ENCODE peak calls at places on chromosomes 2 and 18, in five cellular contexts. A is HCT116, P is mammary epithelial cell, H is left ventricle myocardium inferior, Z is pancreas. U is an unnamed sample.

GRCh38 chr2:18262601-18263000 is 297.9 kb downstream of the RDH14 start:
- DNase-seq in A (no peak), P (no peak), H (no peak), Z (no peak), U (no peak)

GRCh38 chr18:37483984-37484892 is 81.4 kb downstream of the CELF4 start:
- DNase-seq in A (no peak), Z (no peak), P (no peak), H (no peak), U (no peak)

GRCh38 chr2:236334122-236334876 is 70.1 kb upstream of the ASB18 start:
- DNase-seq in Z (no peak), A (no peak), H (peak; percentile 56), P (no peak), U (no peak)

GRCh38 chr18:12029786-12030571 is 48.7 kb downstream of the IMPA2 start:
- DNase-seq in P (no peak), Z (peak; percentile 26), A (no peak), H (no peak), U (no peak)

GRCh38 chr18:23495723-23496440 is 7.4 kb upstream of the RMC1 start:
- DNase-seq in A (no peak), Z (no peak), P (peak; percentile 56), H (peak; percentile 37), U (no peak)

GRCh38 chr2:50694798-50695197 is 337.1 kb downstream of the NRXN1 start:
- DNase-seq in A (no peak), P (no peak), H (no peak), Z (no peak), U (no peak)

GRCh38 chr2:9213477-9214051 is 7.0 kb downstream of the ASAP2 start:
- DNase-seq in P (no peak), H (no peak), Z (no peak), A (no peak), U (no peak)

GRCh38 chr18:12296457-12296856 is 11.6 kb upstream of the TUBB6 start:
- DNase-seq in Z (no peak), H (no peak), P (no peak), A (no peak), U (no peak)

GRCh38 chr2:33526132-33526531 is 49.7 kb downstream of the RASGRP3 start:
- DNase-seq in A (no peak), P (no peak), H (no peak), Z (no peak), U (no peak)

GRCh38 chr2:30936924-30937323 is 129.7 kb upstream of the CAPN13 start:
- DNase-seq in P (no peak), Z (no peak), H (no peak), A (no peak), U (no peak)

GRCh38 chr2:212723226-212723625 is 184.6 kb upstream of the ERBB4 start:
- DNase-seq in H (no peak), Z (no peak), P (peak; percentile 57), A (no peak), U (no peak)

GRCh38 chr2:126657636-126658315 is 1.8 kb downstream of the GYPC start:
- DNase-seq in Z (peak; percentile 53), H (peak; percentile 77), P (peak; percentile 1), A (peak; percentile 63), U (peak; percentile 49)

GRCh38 chr18:74831571-74832250 is 234.0 kb downstream of the ZNF407 start:
- DNase-seq in H (no peak), P (peak; percentile 88), A (no peak), Z (no peak), U (no peak)

GRCh38 chr2:126029316-126029715 is 626.6 kb upstream of the GYPC start:
- DNase-seq in A (no peak), Z (no peak), H (no peak), P (no peak), U (no peak)

GRCh38 chr2:61221819-61222218 is 59.8 kb downstream of the C2orf74 start:
- DNase-seq in H (no peak), P (no peak), Z (no peak), A (no peak), U (no peak)
- H3K27ac ChIP-seq in H (no peak overlapping the region), P (no peak overlapping the region), Z (no peak overlapping the region), A (no peak overlapping the region), U (no peak overlapping the region)

GRCh38 chr18:73136134-73136533 is 268.3 kb upstream of the NETO1 start:
- DNase-seq in A (no peak), P (peak; percentile 11), Z (no peak), H (no peak), U (no peak)
- TF ChIP-seq CTCF in A (no peak), P (peak; percentile 45), Z (no peak), H (peak; percentile 51), U (no peak)

GRCh38 chr2:65579506-65580235 is 147.3 kb upstream of the SPRED2 start:
- DNase-seq in Z (no peak), A (no peak), P (no peak), H (no peak), U (no peak)

GRCh38 chr2:65576861-65577601 is 144.6 kb upstream of the SPRED2 start:
- DNase-seq in Z (no peak), P (peak; percentile 92), H (no peak), A (peak; percentile 90), U (no peak)

GRCh38 chr2:65580824-65581223 is 148.4 kb upstream of the SPRED2 start:
- DNase-seq in H (no peak), Z (no peak), P (no peak), A (no peak), U (no peak)

GRCh38 chr2:65574911-65575444 is 142.6 kb upstream of the SPRED2 start:
- DNase-seq in H (no peak), Z (no peak), A (no peak), P (no peak), U (no peak)

DNA sequence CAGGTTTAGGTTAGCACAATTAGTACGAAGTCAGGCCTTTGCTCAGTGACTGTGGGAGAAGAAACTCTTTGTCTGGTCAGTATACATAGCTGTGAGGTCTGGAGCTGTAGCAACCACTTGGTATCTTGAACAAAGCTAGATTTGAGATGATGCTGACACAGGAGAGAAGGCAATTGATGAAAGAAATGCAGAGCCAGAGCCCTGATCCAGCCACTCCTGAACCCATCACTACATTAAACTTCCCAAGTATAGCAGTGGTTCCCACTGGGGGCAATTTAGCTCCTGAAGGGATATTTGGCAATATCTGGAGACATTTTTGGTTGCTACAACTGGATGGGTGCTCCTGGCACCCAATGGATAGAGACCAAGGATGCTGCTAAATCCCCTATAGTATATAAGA is 143.9 kb upstream of the SPRED2 start:
- DNase-seq in Z (no peak), H (no peak), A (no peak), P (no peak), U (no peak)
- H3K27ac ChIP-seq in Z (no peak overlapping the region), H (no peak overlapping the region), A (peak overlapping the region; percentile 76), P (peak overlapping the region; percentile 89), U (no peak overlapping the region)

GRCh38 chr2:240872317-240873097 is 3.9 kb downstream of the AGXT start:
- DNase-seq in Z (no peak), H (no peak), A (no peak), P (no peak), U (no peak)

GRCh38 chr2:240873098-240873788 is 4.6 kb downstream of the AGXT start:
- DNase-seq in Z (no peak), H (no peak), A (no peak), P (no peak), U (no peak)

GRCh38 chr2:240874715-240875227 is 6.1 kb downstream of the AGXT start:
- DNase-seq in Z (peak; percentile 26), P (no peak), H (no peak), A (no peak), U (no peak)

GRCh38 chr2:240875228-240876034 is 6.8 kb downstream of the AGXT start:
- DNase-seq in A (no peak), Z (no peak), P (no peak), H (no peak), U (no peak)

GRCh38 chr2:240873805-240874714 is 5.4 kb downstream of the AGXT start:
- DNase-seq in Z (peak; percentile 36), A (no peak), H (no peak), P (no peak), U (no peak)
- TF ChIP-seq CTCF in Z (no peak), A (no peak), H (no peak), P (no peak), U (no peak)

DNA sequence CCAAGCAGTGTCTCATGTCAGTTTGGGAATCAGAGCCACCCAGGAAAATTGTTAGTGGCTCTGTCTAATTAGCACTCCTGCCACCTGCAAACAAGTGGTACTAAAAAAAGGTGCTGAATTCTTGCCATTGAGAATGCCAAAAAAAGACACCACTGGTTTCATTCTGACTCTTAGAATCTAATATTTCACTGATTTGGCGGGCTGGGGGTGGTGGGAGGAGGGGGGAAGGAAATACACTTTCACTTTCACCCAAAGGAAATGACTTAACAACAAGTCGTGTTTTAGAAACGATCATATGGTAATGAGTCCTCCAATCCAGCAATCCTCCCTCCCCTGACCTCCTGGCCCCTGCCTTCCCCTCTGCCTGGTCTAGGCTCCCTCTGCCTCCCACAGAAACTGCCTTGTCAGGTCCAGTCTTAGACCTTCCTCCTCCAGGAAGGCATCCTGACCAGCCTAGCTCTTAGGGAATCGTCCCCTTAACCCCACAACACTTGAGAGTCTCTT is 4.4 kb upstream of the KLHL29 start:
- DNase-seq in Z (no peak), H (no peak), A (no peak), P (no peak), U (no peak)
- H3K27ac ChIP-seq in Z (peak overlapping the region; percentile 43), H (no peak overlapping the region), A (peak overlapping the region; percentile 32), P (peak overlapping the region; percentile 25), U (no peak overlapping the region)

DNA sequence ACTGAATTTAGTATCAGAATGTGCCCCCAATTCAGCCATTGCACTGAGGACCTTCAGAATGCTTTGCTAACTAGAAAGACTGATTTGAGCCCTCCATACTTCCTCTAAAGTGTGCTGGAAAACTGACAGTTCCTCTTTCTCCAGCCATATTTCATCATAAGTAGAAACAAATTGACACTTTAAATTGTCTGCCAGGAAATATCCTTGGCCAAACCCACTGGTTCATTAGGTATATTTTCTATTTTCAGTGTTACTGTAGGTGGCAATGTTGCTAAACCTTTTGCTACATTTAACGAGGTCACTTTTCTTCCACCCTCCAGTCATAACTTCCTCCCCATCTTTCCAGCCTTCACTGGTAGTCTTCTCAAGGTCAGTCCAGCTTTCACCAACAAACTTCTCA is 21.5 kb downstream of the SP5 start:
- DNase-seq in P (no peak), Z (no peak), H (no peak), A (no peak), U (no peak)
- TF ChIP-seq CTCF in P (no peak), Z (no peak), H (no peak), A (no peak), U (no peak)